ENCODE peak calls at places on chromosomes 1 and 21, in four cellular contexts. Z is stimulated activated CD8-positive, alpha-beta memory T cell treated with anti-CD3 and anti-CD28 coated beads, Interleukin-15, amount 100 ng/mL, for 48 hours; E is ELF-1; I is left lung. Y is an unnamed sample.

GRCh38 chr1:181018901-181019681 is 3.6 kb downstream of the STX6 start:
- DNase-seq in Z (no peak), E (no peak), I (no peak), Y (no peak)

GRCh38 chr21:35682874-35683549 is 377.3 kb downstream of the SETD4 start:
- DNase-seq in Z (no peak), E (no peak), I (no peak), Y (no peak)

GRCh38 chr1:178126790-178127189 is 32.9 kb downstream of the RASAL2 start:
- DNase-seq in Z (no peak), E (no peak), I (no peak), Y (no peak)

GRCh38 chr1:160166459-160166858 is 15.1 kb downstream of the ATP1A4 start:
- DNase-seq in Z (no peak), E (no peak), I (no peak), Y (no peak)

GRCh38 chr1:44246806-44247205 is 33.5 kb downstream of the DMAP1 start:
- DNase-seq in Z (no peak), E (no peak), I (no peak), Y (no peak)

GRCh38 chr1:155322571-155322952 is 1.9 kb downstream of the RUSC1 start:
- DNase-seq in Z (no peak), E (peak), I (no peak), Y (no peak)

GRCh38 chr1:54487571-54488050 is 60.4 kb upstream of the ACOT11 start:
- DNase-seq in Z (no peak), E (no peak), I (no peak), Y (peak)

GRCh38 chr21:17818158-17819113 is 720 bp downstream of the C21orf91 start:
- DNase-seq in Z (peak), E (peak), I (peak), Y (peak)

GRCh38 chr1:186409091-186409490 is 33.5 kb downstream of the ODR4 start:
- DNase-seq in Z (no peak), E (no peak), I (no peak), Y (no peak)

GRCh38 chr1:157412308-157412707 is 140.0 kb downstream of the FCRL5 start:
- DNase-seq in Z (no peak), E (no peak), I (no peak), Y (no peak)

GRCh38 chr1:114892194-114892918 is 37.7 kb downstream of the SYCP1 start:
- DNase-seq in Z (no peak), E (no peak), I (no peak), Y (peak)

GRCh38 chr1:178023181-178023618 is 53.3 kb upstream of the SEC16B start:
- DNase-seq in Z (no peak), E (no peak), I (no peak), Y (no peak)

GRCh38 chr1:23951646-23952095 is 8.0 kb upstream of the PNRC2 start:
- DNase-seq in Z (no peak), E (peak), I (no peak), Y (no peak)

GRCh38 chr1:40076895-40077312 is 20.1 kb downstream of the PPT1 start:
- DNase-seq in Z (no peak), E (no peak), I (no peak), Y (no peak)

GRCh38 chr1:66176012-66176715 is 357.8 kb upstream of the SGIP1 start:
- DNase-seq in Z (no peak), E (peak), I (no peak), Y (peak)

GRCh38 chr21:43025636-43026180 is 49.9 kb downstream of the CBS start:
- DNase-seq in Z (no peak), E (no peak), I (no peak), Y (no peak)

GRCh38 chr1:118360817-118361216 is 175.8 kb upstream of the SPAG17 start:
- DNase-seq in Z (no peak), E (no peak), I (no peak), Y (no peak)

GRCh38 chr1:163168053-163168452 is 34.7 kb downstream of the RGS5 start:
- DNase-seq in Z (no peak), E (no peak), I (no peak), Y (no peak)

GRCh38 chr1:175497501-175497900 is 245.9 kb downstream of the TNR start:
- DNase-seq in Z (no peak), E (no peak), I (no peak), Y (no peak)

GRCh38 chr1:165240486-165240885 is 116.0 kb downstream of the LMX1A start:
- DNase-seq in Z (no peak), E (no peak), I (no peak), Y (no peak)

GRCh38 chr1:170044187-170044586 is 30.3 kb downstream of the KIFAP3 start:
- DNase-seq in Z (no peak), E (no peak), I (no peak), Y (no peak)

GRCh38 chr1:234997201-234998173 is 131.2 kb downstream of the TOMM20 start:
- DNase-seq in Z (no peak), E (no peak), I (peak), Y (peak)

GRCh38 chr1:2828586-2829250 is 27.2 kb upstream of the TTC34 start:
- DNase-seq in Z (no peak), E (no peak), I (no peak), Y (no peak)

GRCh38 chr1:209720326-209720725 is 15.7 kb downstream of the HSD11B1 start:
- DNase-seq in Z (no peak), E (no peak), I (no peak), Y (no peak)

GRCh38 chr21:41366522-41367151 is 4.8 kb downstream of the MX2 start:
- DNase-seq in Z (no peak), E (peak), I (peak), Y (peak)

GRCh38 chr21:29115899-29116298 is 14.5 kb upstream of the MAP3K7CL start:
- DNase-seq in Z (no peak), E (no peak), I (no peak), Y (no peak)

GRCh38 chr1:204627436-204627835 is 58.1 kb downstream of the LRRN2 start:
- DNase-seq in Z (no peak), E (no peak), I (no peak), Y (no peak)

GRCh38 chr1:188127507-188127906 is 1298.8 kb downstream of the PLA2G4A start:
- DNase-seq in Z (no peak), E (no peak), I (no peak), Y (no peak)

GRCh38 chr21:15367061-15367626 is 302.3 kb upstream of the NRIP1 start:
- DNase-seq in Z (no peak), E (peak), I (no peak), Y (peak)

GRCh38 chr1:165842363-165843129 is 15.1 kb downstream of the UCK2 start:
- DNase-seq in Z (no peak), E (peak), I (no peak), Y (peak)

Y was measured in endodermal cell.